ENCODE peak calls at places on chromosome 5, in eight cellular contexts. U, G, V, T, I, D, N and O are unnamed samples.
A peak's percentile ranks its signal among the peaks of the same experiment; 100 is the strongest.

GRCh38 chr5:93240228-93240834 is 340.7 kb downstream of the NR2F1-AS1 start:
- DNase-seq in U (no peak), G (no peak), V (no peak), T (no peak), I (no peak), D (no peak), N (no peak), O (no peak)

GRCh38 chr5:92283521-92283920 is 900.4 kb upstream of the ARRDC3 start:
- DNase-seq in U (no peak), G (no peak), V (peak; percentile 71), T (no peak), I (no peak), D (no peak), N (no peak), O (no peak)

GRCh38 chr5:31047007-31047406 is 146.5 kb upstream of the CDH6 start:
- DNase-seq in U (no peak), G (no peak), V (no peak), T (no peak), I (no peak), D (no peak), N (no peak), O (no peak)

GRCh38 chr5:73454379-73455036 is 5.9 kb upstream of the FOXD1 start:
- DNase-seq in U (peak; percentile 58), G (peak; percentile 62), V (no peak), T (peak; percentile 67), I (no peak), D (peak; percentile 58), N (peak; percentile 69), O (no peak)

GRCh38 chr5:115766608-115767007 is 49.9 kb downstream of the CDO1 start:
- DNase-seq in U (no peak), G (no peak), V (no peak), T (no peak), I (no peak), D (no peak), N (no peak), O (no peak)

GRCh38 chr5:91339053-91339710 is 43.9 kb downstream of the ARRDC3 start:
- DNase-seq in U (no peak), G (peak; percentile 22), V (peak; percentile 66), T (no peak), I (no peak), D (no peak), N (peak; percentile 56), O (no peak)

GRCh38 chr5:43556857-43557593 is at the start of gene PAIP1:
- DNase-seq in U (peak; percentile 89), G (peak; percentile 86), V (peak; percentile 79), T (peak; percentile 85), I (peak; percentile 54), D (peak; percentile 74), N (peak; percentile 89), O (peak; percentile 44)

GRCh38 chr5:157657516-157657915 is 5.3 kb upstream of the SOX30 start:
- DNase-seq in U (peak; percentile 36), G (no peak), V (no peak), T (no peak), I (no peak), D (no peak), N (no peak), O (no peak)

GRCh38 chr5:98307811-98308210 is 465.7 kb upstream of the RGMB start:
- DNase-seq in U (no peak), G (peak; percentile 92), V (peak; percentile 84), T (no peak), I (no peak), D (peak; percentile 91), N (peak; percentile 66), O (no peak)

GRCh38 chr5:35651002-35651756 is 33.5 kb downstream of the SPEF2 start:
- DNase-seq in U (peak; percentile 83), G (peak; percentile 57), V (peak; percentile 13), T (peak; percentile 10), I (no peak), D (peak; percentile 56), N (peak; percentile 38), O (no peak)

GRCh38 chr5:139482050-139482889 is at the start of gene STING1:
- DNase-seq in U (no peak), G (peak; percentile 98), V (peak; percentile 93), T (peak; percentile 63), I (peak; percentile 70), D (peak; percentile 94), N (peak; percentile 99), O (peak; percentile 33)

GRCh38 chr5:117072439-117072838 is 497.8 kb upstream of the SEMA6A start:
- DNase-seq in U (no peak), G (no peak), V (no peak), T (no peak), I (no peak), D (no peak), N (no peak), O (no peak)

GRCh38 chr5:131164931-131165727 is at the start of gene HINT1:
- DNase-seq in U (peak; percentile 97), G (peak; percentile 84), V (peak; percentile 68), T (peak; percentile 93), I (peak; percentile 80), D (peak; percentile 70), N (peak; percentile 86), O (peak; percentile 62)

GRCh38 chr5:4924581-4924980 is 215.5 kb upstream of the ADAMTS16 start:
- DNase-seq in U (no peak), G (no peak), V (peak; percentile 97), T (no peak), I (no peak), D (peak; percentile 0), N (no peak), O (no peak)

GRCh38 chr5:167063788-167064187 is 1227.7 kb upstream of the WWC1 start:
- DNase-seq in U (no peak), G (no peak), V (no peak), T (no peak), I (no peak), D (no peak), N (no peak), O (no peak)

GRCh38 chr5:39783756-39784421 is 359.1 kb upstream of the DAB2 start:
- DNase-seq in U (no peak), G (peak; percentile 66), V (peak; percentile 28), T (no peak), I (no peak), D (no peak), N (peak; percentile 6), O (no peak)
- TF ChIP-seq CTCF in U (no peak), G (no peak), V (no peak), T (no peak), I (no peak), D (no peak), N (no peak), O (no peak)

GRCh38 chr5:135036405-135036804 is 2.4 kb upstream of the PITX1 start:
- DNase-seq in U (no peak), G (no peak), V (no peak), T (no peak), I (no peak), D (no peak), N (no peak), O (no peak)

GRCh38 chr5:135039526-135040296 is 5.7 kb upstream of the PITX1 start:
- DNase-seq in U (no peak), G (no peak), V (no peak), T (no peak), I (no peak), D (no peak), N (no peak), O (no peak)

GRCh38 chr5:135037519-135038201 is 3.6 kb upstream of the PITX1 start:
- DNase-seq in U (no peak), G (no peak), V (no peak), T (no peak), I (no peak), D (no peak), N (no peak), O (no peak)

GRCh38 chr5:135038829-135039525 is 4.9 kb upstream of the PITX1 start:
- DNase-seq in U (no peak), G (no peak), V (no peak), T (no peak), I (no peak), D (no peak), N (no peak), O (no peak)

GRCh38 chr5:135038202-135038828 is 4.3 kb upstream of the PITX1 start:
- DNase-seq in U (no peak), G (no peak), V (no peak), T (no peak), I (no peak), D (no peak), N (no peak), O (no peak)
- H3K4me3 ChIP-seq in U (no peak overlapping the region), G (no peak overlapping the region), V (no peak overlapping the region), T (no peak overlapping the region), I (no peak overlapping the region), D (no peak overlapping the region), N (no peak overlapping the region), O (peak overlapping the region; percentile 79)

GRCh38 chr5:175844174-175844573 is 27.2 kb upstream of the CPLX2 start:
- DNase-seq in U (no peak), G (no peak), V (no peak), T (no peak), I (no peak), D (no peak), N (no peak), O (no peak)

GRCh38 chr5:175842947-175843793 is 28.2 kb upstream of the CPLX2 start:
- DNase-seq in U (no peak), G (peak; percentile 80), V (peak; percentile 65), T (no peak), I (no peak), D (peak; percentile 72), N (peak; percentile 29), O (no peak)

GRCh38 chr5:175842506-175842905 is 28.9 kb upstream of the CPLX2 start:
- DNase-seq in U (no peak), G (no peak), V (no peak), T (no peak), I (no peak), D (no peak), N (no peak), O (no peak)

GRCh38 chr5:175836741-175837729 is 34.3 kb upstream of the CPLX2 start:
- DNase-seq in U (no peak), G (no peak), V (no peak), T (no peak), I (no peak), D (no peak), N (no peak), O (no peak)

DNA sequence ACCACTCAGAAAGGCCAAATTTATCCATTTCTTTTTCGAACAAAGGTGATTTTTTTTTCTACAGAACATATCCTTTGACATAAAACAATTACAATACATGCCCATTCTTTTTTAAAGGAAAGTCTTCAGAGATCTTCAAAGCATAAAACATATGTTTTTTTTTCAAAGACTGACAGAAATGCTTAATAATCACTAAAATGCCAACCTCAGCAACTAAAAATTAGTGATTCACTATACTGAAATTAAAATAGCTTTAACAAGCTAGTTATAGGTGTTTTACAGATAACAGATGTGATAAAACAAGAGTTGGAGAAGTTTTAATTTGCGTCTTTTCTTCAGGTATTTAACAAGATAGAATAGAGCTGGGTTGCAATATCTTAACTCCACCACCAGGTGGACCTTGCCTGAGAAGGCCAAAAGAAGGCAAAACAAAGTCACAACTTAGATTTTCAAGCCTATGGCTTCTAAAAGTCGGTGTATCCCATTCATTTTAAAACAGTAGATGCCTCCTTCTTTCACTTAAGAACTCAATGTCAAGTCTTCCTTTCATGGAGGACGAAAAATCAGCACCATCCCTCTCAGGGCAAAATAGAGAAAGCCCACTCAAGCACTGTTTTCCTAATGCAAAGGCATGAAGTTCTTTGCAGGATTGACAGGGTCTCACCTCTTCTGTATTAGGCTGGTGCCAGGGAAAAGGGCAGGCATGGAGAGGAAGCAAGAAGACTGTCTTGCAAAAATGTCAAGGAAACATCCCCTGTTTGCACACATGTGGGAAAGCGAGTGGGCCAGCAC is 31.1 kb upstream of the CPLX2 start:
- DNase-seq in U (peak; percentile 24), G (peak; percentile 30), V (peak; percentile 3), T (no peak), I (no peak), D (peak; percentile 9), N (peak; percentile 25), O (no peak)
- TF ChIP-seq CTCF in U (peak; percentile 79), G (peak; percentile 53), V (peak; percentile 53), T (peak; percentile 22), I (peak; percentile 48), D (peak; percentile 66), N (peak; percentile 56), O (peak; percentile 36)

GRCh38 chr5:132445930-132446329 is 44.6 kb downstream of the IRF1 start:
- DNase-seq in U (no peak), G (no peak), V (no peak), T (no peak), I (no peak), D (no peak), N (no peak), O (no peak)
- H3K4me3 ChIP-seq in U (no peak overlapping the region), G (no peak overlapping the region), V (no peak overlapping the region), T (no peak overlapping the region), I (no peak overlapping the region), D (no peak overlapping the region), N (no peak overlapping the region), O (no peak overlapping the region)